ENCODE peak calls at places on chromosome 13, in five cellular contexts. I, X, M, D and L are unnamed samples. For H3K9me3, the result is how much of the 10 kb centered on the place peaks cover.

GRCh38 chr13:112124100-112124499 is 57.2 kb downstream of the SOX1 start:
- DNase-seq in I (no peak), X (no peak), M (no peak), D (no peak), L (no peak)

GRCh38 chr13:113616991-113617749 is 32.6 kb downstream of the TFDP1 start:
- DNase-seq in I (no peak), X (no peak), M (no peak), D (no peak), L (no peak)

GRCh38 chr13:73672492-73672891 is 461.7 kb downstream of the KLF12 start:
- DNase-seq in I (no peak), X (no peak), M (no peak), D (no peak), L (no peak)

GRCh38 chr13:45456196-45456972 is 8.4 kb upstream of the COG3 start:
- DNase-seq in I (no peak), X (no peak), M (no peak), D (no peak), L (no peak)

GRCh38 chr13:79522583-79522982 is 41.6 kb downstream of the NDFIP2 start:
- DNase-seq in I (no peak), X (no peak), M (no peak), D (no peak), L (no peak)

GRCh38 chr13:83881031-83881727 is 1.1 kb downstream of the SLITRK1 start:
- DNase-seq in I (no peak), X (no peak), M (no peak), D (no peak), L (no peak)

GRCh38 chr13:32594339-32594738 is 8.1 kb downstream of the PDS5B start:
- DNase-seq in I (no peak), X (no peak), M (no peak), D (no peak), L (no peak)

GRCh38 chr13:23679214-23679613 is 109.0 kb downstream of the TNFRSF19 start:
- DNase-seq in I (no peak), X (no peak), M (peak), D (no peak), L (no peak)

GRCh38 chr13:77820431-77821149 is 98.0 kb downstream of the EDNRB start:
- DNase-seq in I (no peak), X (no peak), M (no peak), D (no peak), L (no peak)

GRCh38 chr13:112588490-112589297 is 741 bp upstream of the TUBGCP3 start:
- DNase-seq in I (no peak), X (no peak), M (no peak), D (no peak), L (no peak)

GRCh38 chr13:34578471-34578870 is 363.6 kb upstream of the NBEA start:
- DNase-seq in I (no peak), X (no peak), M (no peak), D (no peak), L (no peak)

GRCh38 chr13:32917504-32917903 is 98.7 kb upstream of the KL start:
- DNase-seq in I (no peak), X (no peak), M (no peak), D (no peak), L (no peak)

GRCh38 chr13:92719868-92720267 is 506.7 kb upstream of the GPC6 start:
- DNase-seq in I (no peak), X (no peak), M (no peak), D (no peak), L (no peak)

GRCh38 chr13:111622051-111622531 is 301.6 kb downstream of the TEX29 start:
- DNase-seq in I (no peak), X (no peak), M (no peak), D (no peak), L (no peak)

GRCh38 chr13:113393226-113393571 is 29.3 kb upstream of the GRTP1 start:
- DNase-seq in I (peak), X (no peak), M (no peak), D (no peak), L (no peak)

GRCh38 chr13:110346661-110347067 is 39.6 kb downstream of the COL4A2 start:
- DNase-seq in I (no peak), X (no peak), M (peak), D (no peak), L (no peak)

GRCh38 chr13:25701304-25701703 is 329.5 kb downstream of the ATP8A2 start:
- DNase-seq in I (no peak), X (no peak), M (no peak), D (no peak), L (no peak)

GRCh38 chr13:39327080-39327479 is 275.9 kb downstream of the LHFPL6 start:
- DNase-seq in I (no peak), X (no peak), M (no peak), D (no peak), L (no peak)

GRCh38 chr13:24039621-24040475 is 120.7 kb upstream of the SPATA13 start:
- DNase-seq in I (no peak), X (no peak), M (no peak), D (no peak), L (no peak)

GRCh38 chr13:35957996-35958395 is 173.2 kb downstream of the DCLK1 start:
- DNase-seq in I (no peak), X (no peak), M (no peak), D (no peak), L (no peak)
- H3K27ac ChIP-seq in I (no peak), X (no peak), M (no peak), D (no peak), L (no peak)

GRCh38 chr13:37599509-37599908 is 941 bp upstream of the POSTN start:
- DNase-seq in I (no peak), X (no peak), M (no peak), D (no peak), L (no peak)

GRCh38 chr13:37597477-37597876 is 1.1 kb downstream of the POSTN start:
- DNase-seq in I (no peak), X (no peak), M (no peak), D (no peak), L (no peak)

GRCh38 chr13:37598572-37598971 is at the start of gene POSTN:
- DNase-seq in I (no peak), X (no peak), M (no peak), D (no peak), L (no peak)

GRCh38 chr13:37608750-37609339 is 10.3 kb upstream of the POSTN start:
- DNase-seq in I (no peak), X (no peak), M (no peak), D (no peak), L (no peak)

DNA sequence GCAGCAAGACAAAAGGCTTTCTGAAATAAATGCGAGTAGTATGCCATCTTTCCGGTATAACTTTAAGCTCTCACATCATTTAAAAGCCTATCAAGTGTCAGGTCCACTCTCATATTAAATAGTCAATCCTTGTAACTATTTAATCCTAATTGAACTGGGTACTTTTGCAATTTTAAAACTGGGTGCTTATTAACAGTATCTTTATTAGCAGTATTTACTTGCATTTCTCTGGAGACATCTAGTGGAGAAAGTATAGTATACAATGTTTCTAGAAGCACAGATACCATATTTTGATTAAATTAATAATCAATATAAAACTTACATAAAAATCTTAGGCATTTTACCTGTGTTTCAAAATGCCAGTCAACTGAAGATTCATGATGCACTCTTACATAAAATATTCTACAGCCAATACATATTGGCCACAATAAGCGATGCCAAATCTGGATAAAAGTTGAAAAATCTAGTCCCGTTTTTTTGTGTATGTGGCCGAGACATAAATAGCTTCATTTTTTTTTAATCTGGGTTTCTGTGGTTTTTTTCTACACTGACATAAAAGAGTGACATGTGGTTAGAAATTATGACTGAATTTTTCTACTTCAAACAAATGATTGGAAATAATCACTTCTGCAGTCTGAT is 4.3 kb upstream of the POSTN start:
- DNase-seq in I (no peak), X (no peak), M (no peak), D (no peak), L (no peak)
- TF ChIP-seq CTCF in I (peak), X (no peak), M (peak), D (peak), L (no peak)

GRCh38 chr13:62296812-62297211 is 881.2 kb upstream of the PCDH20 start:
- DNase-seq in I (no peak), X (no peak), M (no peak), D (no peak), L (no peak)
- H3K9me3 ChIP-seq in I (under half), X (under half), M (under half), D (under half), L (under half)

GRCh38 chr13:97948041-97948440 is 5.4 kb upstream of the IPO5 start:
- DNase-seq in I (no peak), X (no peak), M (peak), D (no peak), L (no peak)
- H3K27ac ChIP-seq in I (no peak), X (no peak), M (peak), D (peak), L (no peak)